ENCODE peak calls at places on chromosomes 6 and 20, in eight cellular contexts. I is brain microvascular endothelial cell; C is fibroblast of lung; S is esophagus squamous epithelium; G is astrocyte of the spinal cord; M is PC-9; D is naive thymus-derived CD4-positive, alpha-beta T cell; Z is OCI-LY7. K is an unnamed sample.

GRCh38 chr6:125640441-125641150 is 108.8 kb upstream of the HEY2 start:
- DNase-seq in I (no peak), C (no peak), S (no peak), G (peak), M (no peak), D (no peak), Z (no peak), K (no peak)

GRCh38 chr6:5541751-5542432 is 280.6 kb downstream of the FARS2 start:
- DNase-seq in I (peak), C (no peak), S (no peak), G (no peak), M (peak), D (no peak), Z (no peak), K (no peak)

GRCh38 chr6:28880894-28881780 is 42.6 kb downstream of the TRIM27 start:
- DNase-seq in I (peak), C (peak), S (no peak), G (peak), M (peak), D (peak), Z (peak), K (peak)

GRCh38 chr6:331622-332521 is 39.6 kb downstream of the DUSP22 start:
- DNase-seq in I (no peak), C (no peak), S (no peak), G (peak), M (no peak), D (no peak), Z (peak), K (peak)

GRCh38 chr20:32191873-32192272 is 15.7 kb downstream of the PLAGL2 start:
- DNase-seq in I (no peak), C (no peak), S (no peak), G (no peak), M (no peak), D (no peak), Z (no peak), K (no peak)

GRCh38 chr6:30769088-30769852 is 24.9 kb upstream of the IER3 start:
- DNase-seq in I (peak), C (peak), S (no peak), G (peak), M (peak), D (peak), Z (no peak), K (peak)

GRCh38 chr20:32119734-32120133 is 10.2 kb downstream of the TM9SF4 start:
- DNase-seq in I (no peak), C (no peak), S (no peak), G (no peak), M (no peak), D (no peak), Z (no peak), K (no peak)

GRCh38 chr20:33647603-33648395 is 14.3 kb upstream of the C20orf144 start:
- DNase-seq in I (peak), C (peak), S (no peak), G (peak), M (no peak), D (no peak), Z (no peak), K (no peak)

GRCh38 chr20:45408646-45409213 is 641 bp downstream of the DBNDD2 start:
- DNase-seq in I (no peak), C (no peak), S (no peak), G (no peak), M (no peak), D (no peak), Z (peak), K (peak)

GRCh38 chr20:45406260-45407066 is 1.6 kb upstream of the DBNDD2 start:
- DNase-seq in I (no peak), C (no peak), S (no peak), G (peak), M (peak), D (peak), Z (no peak), K (peak)

GRCh38 chr20:45405566-45406259 is 2.4 kb upstream of the DBNDD2 start:
- DNase-seq in I (no peak), C (no peak), S (no peak), G (no peak), M (peak), D (no peak), Z (no peak), K (no peak)

GRCh38 chr20:45407783-45408645 is at the start of gene DBNDD2:
- DNase-seq in I (no peak), C (no peak), S (no peak), G (no peak), M (no peak), D (no peak), Z (no peak), K (no peak)

DNA sequence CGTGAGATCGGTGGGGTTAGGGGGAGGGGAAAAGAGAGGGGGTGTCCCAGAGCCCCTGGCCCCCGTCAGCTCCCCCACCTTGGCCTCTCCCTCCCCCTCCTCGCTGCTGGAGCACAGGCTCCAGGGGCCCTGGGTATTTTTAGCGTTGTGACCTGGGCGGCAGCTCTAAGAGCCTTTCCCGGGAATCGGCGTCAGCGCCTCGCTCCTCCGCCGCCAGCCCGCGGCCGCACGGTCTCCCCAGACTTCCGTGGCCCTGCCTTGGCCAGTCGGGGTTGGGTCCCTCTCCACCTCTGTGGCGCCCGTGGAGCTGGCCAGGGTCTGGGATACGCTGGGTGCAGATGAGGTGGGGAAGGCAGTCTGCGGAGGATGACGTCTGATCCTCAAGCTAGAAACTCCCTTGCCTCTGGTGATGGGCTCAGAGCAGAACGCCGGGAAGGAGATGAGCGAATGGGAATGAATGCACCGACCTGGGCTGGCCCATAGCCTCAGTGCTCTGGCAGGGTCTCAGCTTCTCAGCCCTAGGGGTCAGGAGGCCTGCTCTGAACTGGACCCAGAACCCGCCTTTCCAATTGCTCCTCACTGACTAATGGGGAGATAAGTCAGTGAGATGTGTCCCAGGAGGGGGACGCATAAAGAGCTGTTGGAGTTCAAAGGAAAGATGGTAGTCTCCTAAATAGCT is 883 bp upstream of the DBNDD2 start:
- DNase-seq in I (peak), C (peak), S (no peak), G (peak), M (peak), D (no peak), Z (no peak), K (no peak)
- H3K4me3 ChIP-seq in I (peak), C (peak), S (peak), G (peak), M (peak), D (peak), Z (no peak), K (no peak)

GRCh38 chr6:112636650-112637260 is 289.6 kb downstream of the RFPL4B start:
- DNase-seq in I (peak), C (peak), S (no peak), G (peak), M (no peak), D (no peak), Z (no peak), K (no peak)

GRCh38 chr6:112639436-112639835 is 292.3 kb downstream of the RFPL4B start:
- DNase-seq in I (no peak), C (peak), S (no peak), G (peak), M (no peak), D (no peak), Z (no peak), K (no peak)

GRCh38 chr6:112640895-112641294 is 293.8 kb downstream of the RFPL4B start:
- DNase-seq in I (peak), C (peak), S (no peak), G (peak), M (no peak), D (no peak), Z (no peak), K (no peak)
- H3K4me3 ChIP-seq in I (no peak), C (no peak), S (no peak), G (no peak), M (no peak), D (no peak), Z (no peak), K (no peak)

GRCh38 chr6:7045331-7045730 is 62.4 kb upstream of the RREB1 start:
- DNase-seq in I (no peak), C (no peak), S (no peak), G (no peak), M (no peak), D (no peak), Z (no peak), K (no peak)

GRCh38 chr6:7042654-7043545 is 64.9 kb upstream of the RREB1 start:
- DNase-seq in I (peak), C (no peak), S (no peak), G (no peak), M (no peak), D (no peak), Z (no peak), K (peak)

GRCh38 chr6:7045746-7046145 is 62.0 kb upstream of the RREB1 start:
- DNase-seq in I (no peak), C (no peak), S (no peak), G (no peak), M (no peak), D (no peak), Z (no peak), K (no peak)

GRCh38 chr6:7042056-7042653 is 65.6 kb upstream of the RREB1 start:
- DNase-seq in I (peak), C (no peak), S (no peak), G (peak), M (peak), D (no peak), Z (no peak), K (peak)

DNA sequence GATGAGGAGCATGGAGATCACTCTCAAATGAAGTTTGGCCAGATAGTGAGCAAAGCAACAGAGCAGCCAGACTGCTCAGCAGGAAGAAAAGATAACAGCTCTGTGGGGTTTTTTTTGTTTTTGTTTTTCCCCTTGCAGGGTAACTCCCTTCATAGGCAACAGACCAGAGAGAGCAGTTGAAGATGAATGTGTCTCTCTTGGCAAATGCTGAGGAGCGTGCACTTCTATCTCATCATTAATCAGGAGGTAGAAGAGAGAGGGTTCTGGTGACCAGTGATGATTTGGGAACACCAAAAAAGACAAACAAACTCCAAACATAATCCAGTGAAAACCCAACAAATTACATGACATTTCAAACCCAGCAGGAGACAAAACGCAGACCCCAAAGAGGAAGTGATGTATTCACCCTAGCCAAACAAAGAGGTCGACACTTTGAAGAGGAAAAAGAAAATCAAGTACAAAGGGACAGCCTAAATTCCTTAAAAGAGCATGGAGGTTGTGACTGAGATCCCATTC is 66.2 kb upstream of the RREB1 start:
- DNase-seq in I (peak), C (no peak), S (no peak), G (no peak), M (no peak), D (no peak), Z (no peak), K (peak)
- H3K4me3 ChIP-seq in I (no peak), C (no peak), S (no peak), G (no peak), M (no peak), D (no peak), Z (no peak), K (peak)

GRCh38 chr20:62551408-62552323 is 75.9 kb upstream of the GATA5 start:
- DNase-seq in I (no peak), C (no peak), S (no peak), G (no peak), M (no peak), D (no peak), Z (no peak), K (no peak)

GRCh38 chr20:62552613-62553012 is 76.8 kb upstream of the GATA5 start:
- DNase-seq in I (no peak), C (no peak), S (no peak), G (no peak), M (no peak), D (no peak), Z (no peak), K (no peak)

GRCh38 chr20:62553838-62554161 is 78.0 kb upstream of the GATA5 start:
- DNase-seq in I (no peak), C (no peak), S (no peak), G (no peak), M (no peak), D (no peak), Z (no peak), K (no peak)

GRCh38 chr20:62554214-62554897 is 78.6 kb upstream of the GATA5 start:
- DNase-seq in I (no peak), C (no peak), S (no peak), G (no peak), M (no peak), D (no peak), Z (no peak), K (no peak)

DNA sequence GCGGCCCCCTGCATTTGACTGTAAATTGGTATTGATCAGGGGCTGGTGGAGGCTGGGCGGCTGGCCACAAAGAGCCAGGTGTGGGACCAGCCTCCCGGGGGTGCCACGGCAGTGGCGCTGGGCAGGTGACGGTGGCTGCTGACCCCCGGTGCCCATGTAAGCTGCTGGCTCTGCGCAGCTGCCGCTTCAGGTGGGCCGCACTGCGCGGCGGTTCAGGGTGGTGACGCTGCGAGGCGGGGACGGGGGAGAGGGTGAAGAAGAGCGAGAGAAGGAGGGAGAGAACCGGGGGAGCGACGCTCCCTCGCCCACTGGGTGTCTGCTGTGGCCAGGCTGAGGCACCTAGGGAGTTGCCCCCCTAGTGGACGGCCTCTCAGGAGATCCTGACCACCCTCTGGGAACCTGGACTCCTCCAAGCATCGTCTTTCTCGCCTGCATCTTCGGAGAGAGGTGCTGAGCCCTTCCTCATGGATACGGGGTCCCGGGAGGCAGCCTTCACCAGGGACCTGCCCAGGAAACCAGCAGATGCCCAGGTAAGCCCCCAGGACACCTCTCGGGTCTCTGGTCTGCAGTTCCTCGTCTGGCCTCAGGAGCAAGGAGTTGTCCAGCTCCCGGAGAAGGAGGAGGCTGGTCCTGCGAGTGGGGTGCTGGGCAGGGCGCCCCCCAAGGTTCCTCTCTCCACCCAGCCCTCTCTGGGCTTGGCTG is 77.5 kb upstream of the GATA5 start:
- DNase-seq in I (no peak), C (no peak), S (no peak), G (no peak), M (no peak), D (no peak), Z (no peak), K (no peak)
- H3K4me3 ChIP-seq in I (no peak), C (no peak), S (no peak), G (no peak), M (no peak), D (no peak), Z (no peak), K (no peak)